ENCODE peak calls at places on chromosomes 3 and 15, in four cellular contexts. One of them, this sample, is unnamed.

GRCh38 chr15:39267685-39268084 is 313.2 kb upstream of the THBS1 start:
- DNase-seq in breast epithelium: no peak
- DNase-seq in HFF-Myc: no peak
- DNase-seq in WTC11: no peak
- DNase-seq in this sample: no peak

GRCh38 chr15:52558196-52558595 is 10.6 kb downstream of the ARPP19 start:
- DNase-seq in breast epithelium: no peak
- DNase-seq in HFF-Myc: peak; percentile 36
- DNase-seq in WTC11: no peak
- DNase-seq in this sample: no peak

GRCh38 chr15:92883643-92884458 is 16.3 kb upstream of the CHD2 start:
- DNase-seq in breast epithelium: no peak
- DNase-seq in HFF-Myc: no peak
- DNase-seq in WTC11: no peak
- DNase-seq in this sample: no peak

GRCh38 chr15:41115088-41115651 is 910 bp downstream of the INO80 start:
- DNase-seq in breast epithelium: no peak
- DNase-seq in HFF-Myc: no peak
- DNase-seq in WTC11: no peak
- DNase-seq in this sample: peak; percentile 51

GRCh38 chr3:136612512-136612911 is 139.7 kb downstream of the STAG1 start:
- DNase-seq in breast epithelium: no peak
- DNase-seq in HFF-Myc: no peak
- DNase-seq in WTC11: no peak
- DNase-seq in this sample: no peak

GRCh38 chr3:126852536-126852935 is 130.4 kb upstream of the PLXNA1 start:
- DNase-seq in breast epithelium: no peak
- DNase-seq in HFF-Myc: no peak
- DNase-seq in WTC11: peak; percentile 30
- DNase-seq in this sample: no peak

GRCh38 chr3:31462050-31462569 is 70.6 kb upstream of the STT3B start:
- DNase-seq in breast epithelium: no peak
- DNase-seq in HFF-Myc: no peak
- DNase-seq in WTC11: no peak
- DNase-seq in this sample: no peak

GRCh38 chr15:50549326-50549725 is 2.9 kb upstream of the USP50 start:
- DNase-seq in breast epithelium: no peak
- DNase-seq in HFF-Myc: no peak
- DNase-seq in WTC11: no peak
- DNase-seq in this sample: no peak

GRCh38 chr15:75923756-75924155 is 20.1 kb downstream of the FBXO22 start:
- DNase-seq in breast epithelium: no peak
- DNase-seq in HFF-Myc: no peak
- DNase-seq in WTC11: no peak
- DNase-seq in this sample: no peak

GRCh38 chr3:166455724-166456123 is 618.5 kb upstream of the BCHE start:
- DNase-seq in breast epithelium: no peak
- DNase-seq in HFF-Myc: no peak
- DNase-seq in WTC11: no peak
- DNase-seq in this sample: no peak

GRCh38 chr3:33980252-33980651 is 181.8 kb downstream of the PDCD6IP start:
- DNase-seq in breast epithelium: no peak
- DNase-seq in HFF-Myc: peak; percentile 19
- DNase-seq in WTC11: no peak
- DNase-seq in this sample: peak; percentile 50

GRCh38 chr3:157237886-157238285 is 77.9 kb upstream of the CCNL1 start:
- DNase-seq in breast epithelium: no peak
- DNase-seq in HFF-Myc: no peak
- DNase-seq in WTC11: no peak
- DNase-seq in this sample: no peak

GRCh38 chr15:40789119-40789518 is 17.8 kb upstream of the ZFYVE19 start:
- DNase-seq in breast epithelium: no peak
- DNase-seq in HFF-Myc: no peak
- DNase-seq in WTC11: no peak
- DNase-seq in this sample: no peak

GRCh38 chr15:21270474-21270873 is 169.8 kb downstream of the POTEB3 start:
- DNase-seq in breast epithelium: no peak
- DNase-seq in HFF-Myc: no peak
- DNase-seq in WTC11: no peak
- DNase-seq in this sample: no peak

GRCh38 chr3:43582876-43583275 is 38.9 kb downstream of the ANO10 start:
- DNase-seq in breast epithelium: no peak
- DNase-seq in HFF-Myc: no peak
- DNase-seq in WTC11: no peak
- DNase-seq in this sample: peak; percentile 30

GRCh38 chr15:47471020-47471419 is 246.3 kb upstream of the SEMA6D start:
- DNase-seq in breast epithelium: no peak
- DNase-seq in HFF-Myc: no peak
- DNase-seq in WTC11: no peak
- DNase-seq in this sample: no peak

GRCh38 chr3:16841354-16841753 is 43.4 kb upstream of the PLCL2 start:
- DNase-seq in breast epithelium: no peak
- DNase-seq in HFF-Myc: no peak
- DNase-seq in WTC11: no peak
- DNase-seq in this sample: no peak

GRCh38 chr15:66700412-66700801 is 1.6 kb upstream of the SMAD6 start:
- DNase-seq in breast epithelium: no peak
- DNase-seq in HFF-Myc: no peak
- DNase-seq in WTC11: no peak
- DNase-seq in this sample: no peak

GRCh38 chr15:62027916-62028315 is 32.3 kb downstream of the VPS13C start:
- DNase-seq in breast epithelium: no peak
- DNase-seq in HFF-Myc: no peak
- DNase-seq in WTC11: no peak
- DNase-seq in this sample: no peak

GRCh38 chr15:101244039-101244781 is 7.6 kb downstream of the CHSY1 start:
- DNase-seq in breast epithelium: no peak
- DNase-seq in HFF-Myc: no peak
- DNase-seq in WTC11: no peak
- DNase-seq in this sample: no peak

GRCh38 chr3:54905230-54905888 is 22.5 kb downstream of the LRTM1 start:
- DNase-seq in breast epithelium: no peak
- DNase-seq in HFF-Myc: no peak
- DNase-seq in WTC11: no peak
- DNase-seq in this sample: no peak

GRCh38 chr15:42037650-42038049 is 16.8 kb upstream of the PLA2G4E start:
- DNase-seq in breast epithelium: no peak
- DNase-seq in HFF-Myc: no peak
- DNase-seq in WTC11: no peak
- DNase-seq in this sample: no peak

GRCh38 chr3:125024817-125025216 is 31.0 kb downstream of the HEG1 start:
- DNase-seq in breast epithelium: no peak
- DNase-seq in HFF-Myc: no peak
- DNase-seq in WTC11: no peak
- DNase-seq in this sample: no peak

GRCh38 chr15:82851331-82851850 is 42.0 kb downstream of the WHAMM start:
- DNase-seq in breast epithelium: peak; percentile 14
- DNase-seq in HFF-Myc: no peak
- DNase-seq in WTC11: no peak
- DNase-seq in this sample: no peak

GRCh38 chr3:188243124-188243795 is 89.3 kb downstream of the LPP start:
- DNase-seq in breast epithelium: no peak
- DNase-seq in HFF-Myc: no peak
- DNase-seq in WTC11: no peak
- DNase-seq in this sample: no peak
- TF ChIP-seq CTCF in breast epithelium: no peak
- TF ChIP-seq CTCF in HFF-Myc: no peak
- TF ChIP-seq CTCF in WTC11: no peak
- TF ChIP-seq CTCF in this sample: no peak

GRCh38 chr15:65305776-65306175 is 1.3 kb downstream of the RNU5B-1 start:
- DNase-seq in breast epithelium: no peak
- DNase-seq in HFF-Myc: no peak
- DNase-seq in WTC11: no peak
- DNase-seq in this sample: no peak

GRCh38 chr15:65306551-65306950 is 2.1 kb downstream of the RNU5B-1 start:
- DNase-seq in breast epithelium: no peak
- DNase-seq in HFF-Myc: no peak
- DNase-seq in WTC11: no peak
- DNase-seq in this sample: no peak

GRCh38 chr15:65304393-65305143 is at the start of gene RNU5B-1:
- DNase-seq in breast epithelium: peak; percentile 63
- DNase-seq in HFF-Myc: peak; percentile 96
- DNase-seq in WTC11: peak; percentile 64
- DNase-seq in this sample: peak; percentile 96

GRCh38 chr15:65303687-65304392 is 637 bp upstream of the RNU5B-1 start:
- DNase-seq in breast epithelium: peak; percentile 59
- DNase-seq in HFF-Myc: no peak
- DNase-seq in WTC11: peak; percentile 67
- DNase-seq in this sample: peak; percentile 70

DNA sequence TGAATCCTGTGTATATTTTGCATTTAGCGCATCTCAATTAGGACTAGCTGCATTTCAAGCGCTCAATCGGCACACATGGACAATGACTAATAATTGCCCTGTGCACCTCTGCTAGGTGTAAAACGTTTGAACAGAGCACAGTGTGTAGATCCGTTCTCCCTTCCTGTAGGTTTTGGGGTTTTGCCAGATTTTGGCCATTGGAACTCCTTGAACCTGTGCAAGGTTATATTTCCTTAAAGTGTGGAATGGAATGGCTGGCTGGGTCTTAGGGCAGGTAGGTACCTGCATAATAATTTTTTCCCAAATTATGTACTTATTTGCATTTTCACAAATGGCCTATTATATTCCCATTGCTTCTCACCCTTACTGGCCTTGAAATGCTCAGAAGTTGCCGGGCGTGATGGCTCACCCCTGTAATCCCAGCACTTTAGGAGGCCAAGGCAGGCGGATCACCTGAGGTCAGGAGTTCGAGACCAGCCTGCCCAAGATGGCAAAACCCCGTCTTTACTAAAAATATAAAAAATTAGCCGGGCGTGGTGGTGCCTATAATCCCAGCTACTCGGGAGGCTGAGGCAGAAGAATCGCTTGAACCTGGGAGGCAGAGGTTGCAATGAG is 774 bp downstream of the RNU5B-1 start:
- DNase-seq in breast epithelium: no peak
- DNase-seq in HFF-Myc: no peak
- DNase-seq in WTC11: no peak
- DNase-seq in this sample: no peak
- TF ChIP-seq CTCF in breast epithelium: no peak
- TF ChIP-seq CTCF in HFF-Myc: no peak
- TF ChIP-seq CTCF in WTC11: no peak
- TF ChIP-seq CTCF in this sample: no peak

GRCh38 chr15:36251450-36251849 is 328.0 kb upstream of the CDIN1 start:
- DNase-seq in breast epithelium: no peak
- DNase-seq in HFF-Myc: no peak
- DNase-seq in WTC11: no peak
- DNase-seq in this sample: peak; percentile 4
- TF ChIP-seq CTCF in breast epithelium: no peak
- TF ChIP-seq CTCF in HFF-Myc: no peak
- TF ChIP-seq CTCF in WTC11: no peak
- TF ChIP-seq CTCF in this sample: peak; percentile 8

GRCh38 chr3:57110797-57111196 is 50.3 kb downstream of the SPATA12 start:
- DNase-seq in breast epithelium: no peak
- DNase-seq in HFF-Myc: no peak
- DNase-seq in WTC11: no peak
- DNase-seq in this sample: no peak
- TF ChIP-seq CTCF in breast epithelium: no peak
- TF ChIP-seq CTCF in HFF-Myc: no peak
- TF ChIP-seq CTCF in WTC11: no peak
- TF ChIP-seq CTCF in this sample: no peak

DNA sequence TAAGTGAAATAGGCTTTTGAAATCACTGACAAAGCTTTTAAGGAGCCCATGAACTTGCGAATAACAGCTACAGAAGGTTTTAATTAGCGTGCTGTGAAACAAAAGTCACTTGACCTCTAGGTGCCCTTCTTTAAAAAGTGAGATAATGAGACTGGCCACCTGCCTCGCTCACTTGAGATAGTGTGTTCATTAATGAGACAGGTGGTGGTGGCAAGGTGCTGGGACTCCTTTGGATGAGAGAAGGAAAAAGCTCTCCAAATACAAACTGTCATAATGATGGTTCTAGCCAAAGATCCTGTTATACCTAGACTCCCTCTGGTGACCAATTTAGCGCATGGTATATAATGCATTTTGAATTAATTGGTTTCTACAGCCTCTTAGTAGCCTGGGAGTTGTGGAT is 22.7 kb upstream of the IREB2 start:
- DNase-seq in breast epithelium: no peak
- DNase-seq in HFF-Myc: no peak
- DNase-seq in WTC11: no peak
- DNase-seq in this sample: peak; percentile 32
- TF ChIP-seq CTCF in breast epithelium: no peak
- TF ChIP-seq CTCF in HFF-Myc: peak; percentile 36
- TF ChIP-seq CTCF in WTC11: no peak
- TF ChIP-seq CTCF in this sample: peak; percentile 46

GRCh38 chr15:69576948-69577351 is 124.3 kb downstream of the RPLP1 start:
- DNase-seq in breast epithelium: no peak
- DNase-seq in HFF-Myc: no peak
- DNase-seq in WTC11: no peak
- DNase-seq in this sample: no peak
- TF ChIP-seq CTCF in breast epithelium: no peak
- TF ChIP-seq CTCF in HFF-Myc: no peak
- TF ChIP-seq CTCF in WTC11: no peak
- TF ChIP-seq CTCF in this sample: no peak

GRCh38 chr3:87461036-87461435 is 184.7 kb upstream of the POU1F1 start:
- DNase-seq in breast epithelium: no peak
- DNase-seq in HFF-Myc: no peak
- DNase-seq in WTC11: no peak
- DNase-seq in this sample: no peak

GRCh38 chr3:87461443-87461842 is 185.1 kb upstream of the POU1F1 start:
- DNase-seq in breast epithelium: no peak
- DNase-seq in HFF-Myc: no peak
- DNase-seq in WTC11: no peak
- DNase-seq in this sample: no peak

DNA sequence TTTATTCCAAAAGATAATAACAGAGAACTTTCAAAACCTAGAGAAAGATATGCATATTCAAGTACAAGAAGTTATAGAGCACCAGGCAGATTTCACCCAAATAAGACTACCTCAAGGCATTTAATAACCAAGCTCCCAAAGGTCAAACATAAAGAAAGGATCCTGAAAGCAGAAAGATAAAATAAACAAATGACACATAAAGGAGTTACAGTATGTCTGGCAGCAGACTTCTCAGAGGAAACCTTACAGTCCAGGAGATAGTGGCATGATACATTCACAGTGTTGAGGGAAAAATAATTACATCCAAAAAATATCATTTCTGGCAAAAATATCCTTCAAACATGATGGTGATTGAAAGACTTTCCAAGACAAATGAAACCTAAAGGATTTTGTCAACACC is 185.8 kb upstream of the POU1F1 start:
- DNase-seq in breast epithelium: no peak
- DNase-seq in HFF-Myc: no peak
- DNase-seq in WTC11: no peak
- DNase-seq in this sample: no peak
- TF ChIP-seq CTCF in breast epithelium: no peak
- TF ChIP-seq CTCF in HFF-Myc: no peak
- TF ChIP-seq CTCF in WTC11: no peak
- TF ChIP-seq CTCF in this sample: no peak

This sample was measured in cardiac muscle cell.